ENCODE peak calls at places on chromosomes 11 and 22, in six cellular contexts. S, A, I, M, Z and U are unnamed samples.

GRCh38 chr11:123740787-123741158 is 687 bp downstream of the ZNF202 start:
- DNase-seq in S (no peak), A (no peak), I (no peak), M (peak), Z (no peak), U (no peak)

GRCh38 chr22:50673231-50674126 is 856 bp downstream of the SHANK3 start:
- DNase-seq in S (no peak), A (peak), I (peak), M (no peak), Z (no peak), U (peak)

GRCh38 chr11:75214411-75214821 is 26.2 kb upstream of the TPBGL start:
- DNase-seq in S (peak), A (peak), I (peak), M (peak), Z (peak), U (no peak)

GRCh38 chr11:120667281-120667680 is 155.7 kb downstream of the GRIK4 start:
- DNase-seq in S (no peak), A (no peak), I (no peak), M (no peak), Z (no peak), U (peak)

GRCh38 chr11:19660076-19660475 is 52.6 kb upstream of the NAV2 start:
- DNase-seq in S (no peak), A (no peak), I (no peak), M (peak), Z (no peak), U (no peak)

GRCh38 chr11:115129771-115130306 is 374.4 kb downstream of the CADM1 start:
- DNase-seq in S (no peak), A (no peak), I (no peak), M (no peak), Z (no peak), U (peak)

GRCh38 chr11:28529540-28530410 is 421.6 kb downstream of the METTL15 start:
- DNase-seq in S (no peak), A (no peak), I (no peak), M (no peak), Z (peak), U (no peak)

GRCh38 chr22:19063581-19064353 is 58.4 kb downstream of the DGCR2 start:
- DNase-seq in S (no peak), A (no peak), I (no peak), M (no peak), Z (no peak), U (no peak)

GRCh38 chr11:13334068-13334785 is 56.6 kb downstream of the BMAL1 start:
- DNase-seq in S (no peak), A (no peak), I (no peak), M (no peak), Z (no peak), U (no peak)

GRCh38 chr11:94196363-94196762 is 67.7 kb downstream of the PANX1 start:
- DNase-seq in S (no peak), A (no peak), I (no peak), M (no peak), Z (no peak), U (no peak)

GRCh38 chr22:22614065-22614464 is 30.3 kb upstream of the GGTLC2 start:
- DNase-seq in S (no peak), A (no peak), I (no peak), M (no peak), Z (no peak), U (no peak)

GRCh38 chr22:39839198-39839597 is 54.4 kb downstream of the ENTHD1 start:
- DNase-seq in S (no peak), A (peak), I (no peak), M (no peak), Z (no peak), U (no peak)

GRCh38 chr11:46001427-46002049 is 79.1 kb downstream of the LARGE2 start:
- DNase-seq in S (no peak), A (no peak), I (no peak), M (no peak), Z (no peak), U (no peak)

GRCh38 chr11:101390539-101390938 is 193.3 kb downstream of the TRPC6 start:
- DNase-seq in S (no peak), A (no peak), I (no peak), M (no peak), Z (peak), U (no peak)

GRCh38 chr11:120133216-120134105 is 4.5 kb downstream of the TRIM29 start:
- DNase-seq in S (no peak), A (no peak), I (no peak), M (no peak), Z (no peak), U (peak)

GRCh38 chr22:50197000-50197800 is 3.6 kb upstream of the SELENOO start:
- DNase-seq in S (no peak), A (no peak), I (no peak), M (no peak), Z (no peak), U (no peak)

GRCh38 chr11:104991994-104992393 is 23.6 kb upstream of the CASP4 start:
- DNase-seq in S (no peak), A (no peak), I (no peak), M (no peak), Z (no peak), U (no peak)

GRCh38 chr11:75259711-75260110 is 19.1 kb downstream of the TPBGL start:
- DNase-seq in S (no peak), A (no peak), I (no peak), M (no peak), Z (no peak), U (no peak)

GRCh38 chr11:3041699-3042098 is 15.5 kb downstream of the CARS1 start:
- DNase-seq in S (no peak), A (no peak), I (no peak), M (no peak), Z (no peak), U (no peak)

GRCh38 chr11:19279455-19279854 is 38.7 kb upstream of the E2F8 start:
- DNase-seq in S (no peak), A (no peak), I (no peak), M (no peak), Z (no peak), U (no peak)

GRCh38 chr11:11604340-11604992 is 17.3 kb downstream of the GALNT18 start:
- DNase-seq in S (no peak), A (no peak), I (no peak), M (no peak), Z (no peak), U (no peak)

GRCh38 chr22:37284807-37285355 is 2.6 kb downstream of the CYTH4 start:
- DNase-seq in S (peak), A (peak), I (peak), M (peak), Z (no peak), U (no peak)

GRCh38 chr11:1401656-1402221 is 12.0 kb downstream of the BRSK2 start:
- DNase-seq in S (peak), A (peak), I (peak), M (peak), Z (no peak), U (no peak)

GRCh38 chr11:44261800-44262591 is 47.9 kb downstream of the ALX4 start:
- DNase-seq in S (no peak), A (no peak), I (no peak), M (no peak), Z (no peak), U (no peak)

GRCh38 chr11:119108151-119108856 is 1.2 kb downstream of the C2CD2L start:
- DNase-seq in S (no peak), A (no peak), I (peak), M (peak), Z (no peak), U (peak)